ENCODE peak calls at places on chromosomes 16 and 17, in five cellular contexts. S is iris pigment epithelial cell, H is AG10803, J is fibroblast of mammary gland, D is RWPE1. T is an unnamed sample.

GRCh38 chr16:24980077-24980793 is 34.9 kb downstream of the ARHGAP17 start:
- DNase-seq in S (no peak), H (peak), J (no peak), D (peak), T (no peak)

GRCh38 chr16:21683184-21683583 is 19.4 kb downstream of the OTOA start:
- DNase-seq in S (no peak), H (no peak), J (no peak), D (no peak), T (no peak)

GRCh38 chr16:65414284-65414984 is 292.6 kb upstream of the CDH11 start:
- DNase-seq in S (peak), H (peak), J (peak), D (peak), T (no peak)

GRCh38 chr17:50955160-50955559 is 89.0 kb upstream of the TOB1 start:
- DNase-seq in S (no peak), H (no peak), J (no peak), D (no peak), T (no peak)

GRCh38 chr16:72371307-72372081 is 199.5 kb upstream of the PMFBP1 start:
- DNase-seq in S (peak), H (peak), J (peak), D (peak), T (no peak)

GRCh38 chr17:14813649-14814048 is 451.5 kb downstream of the PMP22 start:
- DNase-seq in S (no peak), H (no peak), J (peak), D (no peak), T (no peak)

GRCh38 chr17:31931781-31932180 is 5.0 kb upstream of the SUZ12 start:
- DNase-seq in S (no peak), H (no peak), J (no peak), D (no peak), T (no peak)

GRCh38 chr16:48511716-48512115 is 98.3 kb downstream of the N4BP1 start:
- DNase-seq in S (no peak), H (no peak), J (no peak), D (peak), T (no peak)

GRCh38 chr16:12826559-12826958 is 22.9 kb upstream of the CPPED1 start:
- DNase-seq in S (no peak), H (no peak), J (no peak), D (no peak), T (no peak)

GRCh38 chr17:15776871-15777270 is 44.8 kb downstream of the TBC1D26 start:
- DNase-seq in S (no peak), H (no peak), J (no peak), D (no peak), T (no peak)

GRCh38 chr17:61397086-61397842 is 2.4 kb upstream of the TBX2 start:
- DNase-seq in S (no peak), H (no peak), J (no peak), D (no peak), T (no peak)

GRCh38 chr16:56102159-56102798 is 89.0 kb upstream of the GNAO1 start:
- DNase-seq in S (no peak), H (peak), J (no peak), D (no peak), T (no peak)

GRCh38 chr17:57557793-57558681 is 187.1 kb downstream of the CCDC182 start:
- DNase-seq in S (peak), H (peak), J (no peak), D (peak), T (no peak)

GRCh38 chr17:19812407-19812806 is 55.3 kb downstream of the ULK2 start:
- DNase-seq in S (peak), H (no peak), J (peak), D (no peak), T (no peak)

GRCh38 chr16:84183911-84184310 is 2.9 kb downstream of the TAF1C start:
- DNase-seq in S (no peak), H (no peak), J (no peak), D (no peak), T (no peak)

GRCh38 chr17:3879181-3879580 is 13.7 kb downstream of the CAMKK1 start:
- DNase-seq in S (peak), H (peak), J (peak), D (no peak), T (no peak)

GRCh38 chr16:14436410-14436955 is 193.6 kb downstream of the PARN start:
- DNase-seq in S (no peak), H (no peak), J (no peak), D (no peak), T (no peak)

GRCh38 chr16:52549011-52549692 is 2.2 kb upstream of the TOX3 start:
- DNase-seq in S (no peak), H (no peak), J (peak), D (no peak), T (no peak)